ENCODE peak calls at places on chromosomes 16 and 17, in eight cellular contexts. One of them, this sample, is unnamed.

GRCh38 chr17:9371019-9371418 is 204.6 kb downstream of the STX8 start:
- DNase-seq in mesothelial cell of epicardium: no peak
- DNase-seq in AG04450: no peak
- DNase-seq in Peyer's patch: no peak
- DNase-seq in neural crest cell: no peak
- DNase-seq in ovary: no peak
- DNase-seq in progenitor cell of endocrine pancreas: no peak
- DNase-seq in IMR-90: peak
- DNase-seq in this sample: no peak

GRCh38 chr17:75654176-75654575 is 12.8 kb downstream of the RECQL5 start:
- DNase-seq in Peyer's patch: no peak
- DNase-seq in progenitor cell of endocrine pancreas: no peak
- DNase-seq in neural crest cell: no peak
- DNase-seq in IMR-90: no peak
- DNase-seq in mesothelial cell of epicardium: no peak
- DNase-seq in AG04450: no peak
- DNase-seq in ovary: no peak
- DNase-seq in this sample: no peak

GRCh38 chr16:57600952-57601580 is 27.4 kb upstream of the ADGRG1 start:
- DNase-seq in IMR-90: no peak
- DNase-seq in ovary: no peak
- DNase-seq in mesothelial cell of epicardium: peak
- DNase-seq in neural crest cell: no peak
- DNase-seq in AG04450: no peak
- DNase-seq in Peyer's patch: no peak
- DNase-seq in progenitor cell of endocrine pancreas: no peak
- DNase-seq in this sample: peak

GRCh38 chr16:29804455-29805231 is 1.7 kb upstream of the MAZ start:
- DNase-seq in progenitor cell of endocrine pancreas: no peak
- DNase-seq in IMR-90: no peak
- DNase-seq in ovary: peak
- DNase-seq in neural crest cell: no peak
- DNase-seq in AG04450: no peak
- DNase-seq in mesothelial cell of epicardium: no peak
- DNase-seq in Peyer's patch: no peak
- DNase-seq in this sample: no peak

GRCh38 chr17:62017912-62018311 is 47.2 kb downstream of the MED13 start:
- DNase-seq in ovary: no peak
- DNase-seq in progenitor cell of endocrine pancreas: no peak
- DNase-seq in neural crest cell: no peak
- DNase-seq in Peyer's patch: no peak
- DNase-seq in mesothelial cell of epicardium: no peak
- DNase-seq in IMR-90: peak
- DNase-seq in AG04450: no peak
- DNase-seq in this sample: no peak

GRCh38 chr17:15076991-15077663 is 188.0 kb downstream of the PMP22 start:
- DNase-seq in progenitor cell of endocrine pancreas: no peak
- DNase-seq in AG04450: no peak
- DNase-seq in IMR-90: no peak
- DNase-seq in neural crest cell: no peak
- DNase-seq in ovary: no peak
- DNase-seq in Peyer's patch: no peak
- DNase-seq in mesothelial cell of epicardium: no peak
- DNase-seq in this sample: no peak

GRCh38 chr16:70391881-70392481 is 45.3 kb downstream of the DDX19A start:
- DNase-seq in Peyer's patch: no peak
- DNase-seq in AG04450: no peak
- DNase-seq in IMR-90: peak
- DNase-seq in mesothelial cell of epicardium: no peak
- DNase-seq in neural crest cell: no peak
- DNase-seq in ovary: peak
- DNase-seq in progenitor cell of endocrine pancreas: no peak
- DNase-seq in this sample: no peak

GRCh38 chr17:282000-282911 is 70.4 kb downstream of the RPH3AL start:
- DNase-seq in progenitor cell of endocrine pancreas: no peak
- DNase-seq in IMR-90: no peak
- DNase-seq in Peyer's patch: peak
- DNase-seq in AG04450: no peak
- DNase-seq in mesothelial cell of epicardium: no peak
- DNase-seq in ovary: no peak
- DNase-seq in neural crest cell: no peak
- DNase-seq in this sample: no peak

GRCh38 chr16:83272201-83272600 is 535.6 kb upstream of the HSBP1 start:
- DNase-seq in neural crest cell: no peak
- DNase-seq in ovary: no peak
- DNase-seq in mesothelial cell of epicardium: no peak
- DNase-seq in progenitor cell of endocrine pancreas: no peak
- DNase-seq in IMR-90: peak
- DNase-seq in Peyer's patch: no peak
- DNase-seq in AG04450: peak
- DNase-seq in this sample: no peak

GRCh38 chr17:30389755-30390300 is 11.1 kb downstream of the CPD start:
- DNase-seq in Peyer's patch: no peak
- DNase-seq in ovary: no peak
- DNase-seq in neural crest cell: no peak
- DNase-seq in progenitor cell of endocrine pancreas: no peak
- DNase-seq in AG04450: no peak
- DNase-seq in mesothelial cell of epicardium: no peak
- DNase-seq in IMR-90: no peak
- DNase-seq in this sample: no peak

GRCh38 chr17:58019039-58019438 is 12.0 kb upstream of the SRSF1 start:
- DNase-seq in ovary: no peak
- DNase-seq in progenitor cell of endocrine pancreas: no peak
- DNase-seq in neural crest cell: no peak
- DNase-seq in IMR-90: no peak
- DNase-seq in Peyer's patch: no peak
- DNase-seq in mesothelial cell of epicardium: no peak
- DNase-seq in AG04450: no peak
- DNase-seq in this sample: no peak

GRCh38 chr16:54519161-54519685 is 232.6 kb upstream of the IRX3 start:
- DNase-seq in mesothelial cell of epicardium: no peak
- DNase-seq in IMR-90: no peak
- DNase-seq in Peyer's patch: no peak
- DNase-seq in neural crest cell: no peak
- DNase-seq in ovary: no peak
- DNase-seq in AG04450: no peak
- DNase-seq in progenitor cell of endocrine pancreas: no peak
- DNase-seq in this sample: no peak

DNA sequence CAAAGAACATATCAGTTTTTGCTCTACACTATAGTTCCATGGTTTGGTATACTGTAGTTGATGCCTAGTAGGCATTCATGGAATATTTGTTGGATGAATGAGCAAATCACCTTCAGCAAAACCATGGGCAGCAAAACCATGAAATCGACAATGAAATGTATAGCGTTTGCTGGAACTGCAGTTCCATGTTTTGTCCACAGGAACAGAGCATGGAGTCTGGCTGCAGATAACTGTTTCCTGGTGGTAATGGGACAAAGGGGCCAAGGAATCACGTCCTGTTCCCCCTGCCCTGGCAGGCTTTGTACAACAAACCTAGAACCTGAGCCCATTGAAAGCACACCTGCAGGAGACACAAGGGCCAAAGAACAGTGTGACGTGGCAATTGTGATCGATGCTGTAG is 101.1 kb downstream of the USP31 start:
- DNase-seq in neural crest cell: no peak
- DNase-seq in Peyer's patch: no peak
- DNase-seq in progenitor cell of endocrine pancreas: no peak
- DNase-seq in AG04450: no peak
- DNase-seq in IMR-90: no peak
- DNase-seq in ovary: no peak
- DNase-seq in mesothelial cell of epicardium: no peak
- DNase-seq in this sample: no peak
- TF ChIP-seq CTCF in neural crest cell: no peak
- TF ChIP-seq CTCF in Peyer's patch: no peak
- TF ChIP-seq CTCF in progenitor cell of endocrine pancreas: no peak
- TF ChIP-seq CTCF in AG04450: no peak
- TF ChIP-seq CTCF in IMR-90: no peak
- TF ChIP-seq CTCF in ovary: no peak
- TF ChIP-seq CTCF in mesothelial cell of epicardium: peak
- TF ChIP-seq CTCF in this sample: no peak

GRCh38 chr16:1538804-1539520 is 5.5 kb downstream of the TMEM204 start:
- DNase-seq in Peyer's patch: no peak
- DNase-seq in neural crest cell: no peak
- DNase-seq in mesothelial cell of epicardium: no peak
- DNase-seq in AG04450: no peak
- DNase-seq in ovary: no peak
- DNase-seq in IMR-90: no peak
- DNase-seq in progenitor cell of endocrine pancreas: no peak
- DNase-seq in this sample: no peak
- TF ChIP-seq CTCF in Peyer's patch: no peak
- TF ChIP-seq CTCF in neural crest cell: no peak
- TF ChIP-seq CTCF in mesothelial cell of epicardium: no peak
- TF ChIP-seq CTCF in AG04450: no peak
- TF ChIP-seq CTCF in ovary: no peak
- TF ChIP-seq CTCF in IMR-90: no peak
- TF ChIP-seq CTCF in progenitor cell of endocrine pancreas: no peak
- TF ChIP-seq CTCF in this sample: no peak

GRCh38 chr17:17499402-17500145 is 3.4 kb upstream of the RASD1 start:
- DNase-seq in ovary: no peak
- DNase-seq in neural crest cell: no peak
- DNase-seq in IMR-90: no peak
- DNase-seq in Peyer's patch: no peak
- DNase-seq in mesothelial cell of epicardium: no peak
- DNase-seq in AG04450: no peak
- DNase-seq in progenitor cell of endocrine pancreas: no peak
- DNase-seq in this sample: no peak

GRCh38 chr17:17498606-17499301 is 2.6 kb upstream of the RASD1 start:
- DNase-seq in ovary: no peak
- DNase-seq in AG04450: no peak
- DNase-seq in mesothelial cell of epicardium: no peak
- DNase-seq in progenitor cell of endocrine pancreas: no peak
- DNase-seq in neural crest cell: no peak
- DNase-seq in IMR-90: no peak
- DNase-seq in Peyer's patch: peak
- DNase-seq in this sample: no peak

GRCh38 chr17:17503566-17504130 is 7.5 kb upstream of the RASD1 start:
- DNase-seq in progenitor cell of endocrine pancreas: no peak
- DNase-seq in neural crest cell: no peak
- DNase-seq in IMR-90: no peak
- DNase-seq in mesothelial cell of epicardium: no peak
- DNase-seq in AG04450: no peak
- DNase-seq in Peyer's patch: no peak
- DNase-seq in ovary: no peak
- DNase-seq in this sample: no peak

GRCh38 chr17:17502741-17503565 is 6.8 kb upstream of the RASD1 start:
- DNase-seq in neural crest cell: no peak
- DNase-seq in AG04450: no peak
- DNase-seq in mesothelial cell of epicardium: no peak
- DNase-seq in Peyer's patch: peak
- DNase-seq in ovary: no peak
- DNase-seq in progenitor cell of endocrine pancreas: no peak
- DNase-seq in IMR-90: no peak
- DNase-seq in this sample: no peak

GRCh38 chr17:17500999-17501605 is 4.9 kb upstream of the RASD1 start:
- DNase-seq in IMR-90: no peak
- DNase-seq in ovary: no peak
- DNase-seq in mesothelial cell of epicardium: no peak
- DNase-seq in AG04450: no peak
- DNase-seq in neural crest cell: no peak
- DNase-seq in Peyer's patch: peak
- DNase-seq in progenitor cell of endocrine pancreas: no peak
- DNase-seq in this sample: no peak
- TF ChIP-seq CTCF in IMR-90: no peak
- TF ChIP-seq CTCF in ovary: no peak
- TF ChIP-seq CTCF in mesothelial cell of epicardium: no peak
- TF ChIP-seq CTCF in AG04450: peak
- TF ChIP-seq CTCF in neural crest cell: peak
- TF ChIP-seq CTCF in Peyer's patch: peak
- TF ChIP-seq CTCF in progenitor cell of endocrine pancreas: peak
- TF ChIP-seq CTCF in this sample: no peak

GRCh38 chr17:17419621-17420020 is 57.2 kb upstream of the MED9 start:
- DNase-seq in Peyer's patch: no peak
- DNase-seq in mesothelial cell of epicardium: no peak
- DNase-seq in IMR-90: no peak
- DNase-seq in progenitor cell of endocrine pancreas: no peak
- DNase-seq in neural crest cell: no peak
- DNase-seq in AG04450: no peak
- DNase-seq in ovary: no peak
- DNase-seq in this sample: no peak
- TF ChIP-seq CTCF in Peyer's patch: no peak
- TF ChIP-seq CTCF in mesothelial cell of epicardium: no peak
- TF ChIP-seq CTCF in IMR-90: no peak
- TF ChIP-seq CTCF in progenitor cell of endocrine pancreas: no peak
- TF ChIP-seq CTCF in neural crest cell: no peak
- TF ChIP-seq CTCF in AG04450: no peak
- TF ChIP-seq CTCF in ovary: no peak
- TF ChIP-seq CTCF in this sample: no peak

GRCh38 chr17:79506150-79506870 is 104.5 kb downstream of the RBFOX3 start:
- DNase-seq in progenitor cell of endocrine pancreas: no peak
- DNase-seq in IMR-90: no peak
- DNase-seq in mesothelial cell of epicardium: no peak
- DNase-seq in AG04450: no peak
- DNase-seq in ovary: no peak
- DNase-seq in neural crest cell: no peak
- DNase-seq in Peyer's patch: no peak
- DNase-seq in this sample: no peak

GRCh38 chr17:79503440-79503839 is 107.4 kb downstream of the RBFOX3 start:
- DNase-seq in mesothelial cell of epicardium: no peak
- DNase-seq in IMR-90: no peak
- DNase-seq in Peyer's patch: no peak
- DNase-seq in AG04450: no peak
- DNase-seq in neural crest cell: no peak
- DNase-seq in ovary: no peak
- DNase-seq in progenitor cell of endocrine pancreas: no peak
- DNase-seq in this sample: no peak

GRCh38 chr17:79505199-79505598 is 105.7 kb downstream of the RBFOX3 start:
- DNase-seq in AG04450: no peak
- DNase-seq in progenitor cell of endocrine pancreas: no peak
- DNase-seq in neural crest cell: no peak
- DNase-seq in mesothelial cell of epicardium: no peak
- DNase-seq in IMR-90: no peak
- DNase-seq in ovary: no peak
- DNase-seq in Peyer's patch: no peak
- DNase-seq in this sample: no peak

GRCh38 chr17:79501910-79502309 is 108.9 kb downstream of the RBFOX3 start:
- DNase-seq in progenitor cell of endocrine pancreas: no peak
- DNase-seq in AG04450: no peak
- DNase-seq in ovary: no peak
- DNase-seq in IMR-90: no peak
- DNase-seq in mesothelial cell of epicardium: no peak
- DNase-seq in neural crest cell: no peak
- DNase-seq in Peyer's patch: no peak
- DNase-seq in this sample: no peak

DNA sequence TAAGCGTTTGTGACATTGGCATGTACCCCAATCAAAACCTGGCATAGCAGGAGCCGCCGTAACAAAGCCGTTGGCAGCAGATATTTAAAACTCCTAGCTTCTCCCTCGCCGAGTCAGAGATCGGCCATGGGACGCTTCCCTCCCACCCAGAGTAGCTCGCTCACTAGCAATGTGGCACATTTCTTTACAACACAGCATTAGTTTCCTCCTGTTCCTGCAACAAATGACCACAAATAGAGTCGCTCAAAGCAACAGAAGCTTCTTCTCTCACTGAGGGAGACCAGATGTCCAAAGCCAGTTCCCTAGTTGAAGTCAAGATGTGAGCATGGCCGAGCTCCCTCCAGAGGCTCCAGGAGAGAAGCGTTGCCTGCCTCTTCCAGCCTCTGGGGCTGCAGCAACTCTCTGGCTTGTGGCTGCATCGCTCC is 106.7 kb downstream of the RBFOX3 start:
- DNase-seq in AG04450: no peak
- DNase-seq in neural crest cell: no peak
- DNase-seq in progenitor cell of endocrine pancreas: no peak
- DNase-seq in ovary: no peak
- DNase-seq in IMR-90: no peak
- DNase-seq in Peyer's patch: no peak
- DNase-seq in mesothelial cell of epicardium: no peak
- DNase-seq in this sample: no peak
- TF ChIP-seq CTCF in AG04450: no peak
- TF ChIP-seq CTCF in neural crest cell: no peak
- TF ChIP-seq CTCF in progenitor cell of endocrine pancreas: no peak
- TF ChIP-seq CTCF in ovary: no peak
- TF ChIP-seq CTCF in IMR-90: no peak
- TF ChIP-seq CTCF in Peyer's patch: no peak
- TF ChIP-seq CTCF in mesothelial cell of epicardium: no peak
- TF ChIP-seq CTCF in this sample: no peak